ENCODE peak calls at places on chromosomes 13 and 19, in five cellular contexts. X, F, U, W and N are unnamed samples.
A peak's percentile ranks its signal among the peaks of the same experiment; 100 is the strongest.

GRCh38 chr13:29753593-29754485 is 96.6 kb downstream of the UBL3 start:
- DNase-seq in W (no peak), U (no peak), F (no peak), X (no peak), N (no peak)

GRCh38 chr19:6530385-6531162 is at the start of gene TNFSF9:
- DNase-seq in F (peak; percentile 96), W (peak; percentile 86), U (peak; percentile 90), X (peak; percentile 68), N (peak; percentile 92)

GRCh38 chr13:53121879-53122278 is 93.3 kb downstream of the OLFM4 start:
- DNase-seq in X (no peak), W (no peak), U (no peak), F (no peak), N (no peak)

GRCh38 chr19:58022283-58022660 is 11.6 kb upstream of the ZSCAN1 start:
- DNase-seq in U (no peak), X (no peak), W (no peak), F (no peak), N (no peak)

GRCh38 chr13:30963794-30964193 is 31.3 kb downstream of the TEX26 start:
- DNase-seq in F (no peak), W (no peak), X (no peak), U (peak; percentile 14), N (no peak)

GRCh38 chr19:5050905-5051304 is 82.0 kb downstream of the KDM4B start:
- DNase-seq in F (peak; percentile 71), X (no peak), U (no peak), W (no peak), N (no peak)

GRCh38 chr13:78998736-78999135 is 339.8 kb upstream of the OBI1 start:
- DNase-seq in W (no peak), F (no peak), U (no peak), X (no peak), N (no peak)

GRCh38 chr13:26254583-26255102 is 714 bp downstream of the CDK8 start:
- DNase-seq in F (peak; percentile 93), W (peak; percentile 71), U (peak; percentile 46), X (peak; percentile 39), N (peak; percentile 68)

GRCh38 chr13:108044929-108045328 is 170.4 kb downstream of the LIG4 start:
- DNase-seq in W (no peak), X (no peak), U (no peak), F (no peak), N (peak; percentile 11)

GRCh38 chr13:36718146-36718545 is 44.3 kb downstream of the SERTM1 start:
- DNase-seq in X (no peak), F (no peak), W (no peak), U (no peak), N (no peak)

DNA sequence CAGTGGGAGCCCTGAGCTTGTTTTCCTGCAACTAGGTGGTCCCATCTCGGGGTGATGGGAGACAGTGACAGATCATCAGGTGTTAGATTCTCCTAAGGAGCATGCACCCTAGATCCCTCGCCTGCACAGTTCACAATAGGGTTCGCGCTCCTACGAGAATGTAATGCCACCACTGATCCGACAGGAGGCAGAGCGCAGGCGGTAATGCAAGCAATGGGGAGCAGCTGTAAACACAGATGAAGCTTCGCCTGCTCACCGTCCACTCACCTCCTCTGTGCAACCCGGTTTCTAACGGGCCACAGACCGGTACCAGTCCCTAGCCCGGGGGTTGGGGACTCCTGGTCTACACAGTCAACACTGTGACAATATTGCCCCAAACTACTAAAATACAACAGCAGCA is 38.8 kb downstream of the CARD8 start:
- DNase-seq in W (peak; percentile 59), U (no peak), X (no peak), F (no peak), N (peak; percentile 59)
- H3K36me3 ChIP-seq in W (no peaks in the 10 kb centered on the region), U (no peaks in the 10 kb centered on the region), X (peaks cover 38% of the 10 kb centered on the region), F (no peaks in the 10 kb centered on the region), N (no peaks in the 10 kb centered on the region)

DNA sequence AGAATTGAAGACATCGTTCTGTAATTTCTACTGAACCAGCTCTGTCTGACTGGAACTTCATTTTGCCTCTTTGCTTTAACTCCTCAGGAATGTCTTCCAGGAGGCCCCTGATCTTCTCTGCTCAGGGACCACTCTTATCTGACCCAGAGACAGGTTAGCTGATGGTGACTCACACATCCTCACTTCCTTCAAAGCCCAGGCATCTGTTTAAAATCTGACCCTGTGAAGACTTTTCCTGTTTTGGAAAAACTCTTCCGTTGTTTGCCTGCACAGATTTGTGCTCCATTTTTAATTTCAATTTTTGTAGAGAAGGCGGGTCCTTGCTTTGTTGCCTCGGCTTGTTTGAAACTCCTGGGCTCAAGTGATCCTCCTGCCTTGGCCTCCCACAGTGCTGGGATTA is 1.6 kb downstream of the ARL11 start:
- DNase-seq in U (no peak), W (peak; percentile 34), F (no peak), X (no peak), N (no peak)
- H3K4me3 ChIP-seq in U (no peak overlapping the region), W (no peak overlapping the region), F (peak overlapping the region; percentile 55), X (no peak overlapping the region), N (no peak overlapping the region)

DNA sequence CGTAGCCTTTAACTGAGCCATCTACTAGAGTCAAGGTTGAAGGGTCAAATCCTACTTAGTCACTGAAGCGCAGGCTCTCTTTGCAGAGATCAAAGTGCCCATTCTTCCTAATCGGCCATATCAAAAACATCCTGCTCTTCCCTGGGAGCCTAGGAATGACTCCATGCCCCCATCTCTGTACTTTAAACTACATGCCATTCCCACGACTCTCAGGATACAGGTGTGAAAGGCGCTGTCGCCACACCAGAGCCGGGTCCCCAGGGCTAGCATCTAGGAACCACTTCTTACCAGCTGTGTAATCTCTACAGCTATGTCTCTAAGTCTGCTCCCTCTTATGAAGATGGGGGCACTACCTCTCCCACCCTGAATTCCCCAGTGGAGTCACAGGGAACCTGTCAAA is 22.3 kb downstream of the IRS2 start:
- DNase-seq in W (peak; percentile 64), X (no peak), U (no peak), F (no peak), N (no peak)
- H3K4me1 ChIP-seq in W (no peaks in the 10 kb centered on the region), X (peaks cover 8% of the 10 kb centered on the region), U (peaks cover 26% of the 10 kb centered on the region), F (no peaks in the 10 kb centered on the region), N (peaks cover 15% of the 10 kb centered on the region)

DNA sequence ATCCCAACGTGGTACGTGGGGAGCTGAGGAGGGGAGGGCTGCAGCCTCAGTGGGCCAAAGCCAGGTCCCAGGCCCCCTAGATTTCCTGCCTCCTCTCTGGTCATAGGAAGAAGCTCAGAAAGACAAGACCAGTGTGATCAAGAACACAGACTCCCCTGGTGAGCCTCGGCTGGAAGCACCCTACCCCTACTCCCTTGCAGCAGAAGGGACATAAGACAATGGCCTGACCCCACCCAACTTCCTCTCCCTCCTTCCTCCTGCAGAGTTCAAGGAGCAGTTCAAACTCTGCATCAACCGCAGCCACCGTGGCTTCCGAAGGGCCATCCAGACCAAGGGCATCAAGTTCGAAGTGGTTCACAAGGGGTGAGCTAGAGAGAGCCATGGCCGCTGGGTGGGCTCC is 11.5 kb downstream of the PODNL1 start:
- DNase-seq in X (no peak), F (no peak), U (no peak), W (no peak), N (no peak)
- H3K36me3 ChIP-seq in X (peaks cover 16% of the 10 kb centered on the region), F (no peaks in the 10 kb centered on the region), U (peaks cover 6% of the 10 kb centered on the region), W (peaks cover 2% of the 10 kb centered on the region), N (no peaks in the 10 kb centered on the region)

GRCh38 chr13:110801044-110801443 is 87.5 kb downstream of the ING1 start:
- DNase-seq in F (no peak), X (no peak), W (peak; percentile 11), U (no peak), N (no peak)

GRCh38 chr13:110794209-110794608 is 80.7 kb downstream of the ING1 start:
- DNase-seq in X (no peak), U (no peak), W (no peak), F (no peak), N (no peak)

GRCh38 chr13:110797230-110797877 is 83.9 kb downstream of the ING1 start:
- DNase-seq in F (no peak), W (peak; percentile 19), X (no peak), U (no peak), N (no peak)

GRCh38 chr13:110798595-110798994 is 85.1 kb downstream of the ING1 start:
- DNase-seq in U (no peak), X (no peak), W (no peak), F (no peak), N (no peak)

GRCh38 chr13:110799246-110800236 is 86.0 kb downstream of the ING1 start:
- DNase-seq in U (no peak), W (no peak), X (no peak), F (no peak), N (no peak)
- H3K4me3 ChIP-seq in U (no peak overlapping the region), W (no peak overlapping the region), X (no peak overlapping the region), F (no peak overlapping the region), N (no peak overlapping the region)

GRCh38 chr19:38849746-38850230 is at the start of gene HNRNPL:
- DNase-seq in U (peak; percentile 99), F (peak; percentile 98), W (no peak), X (peak; percentile 99), N (no peak)
- H3K4me1 ChIP-seq in U (peaks cover 35% of the 10 kb centered on the region), F (peaks cover 20% of the 10 kb centered on the region), W (peaks cover 4% of the 10 kb centered on the region), X (peaks cover 40% of the 10 kb centered on the region), N (peaks cover 21% of the 10 kb centered on the region)